ENCODE peak calls at places on chromosomes 2 and 18, in five cellular contexts. R, Q, A, S and X are unnamed samples.
A peak's percentile ranks its signal among the peaks of the same experiment; 100 is the strongest.

GRCh38 chr2:16058256-16058655 is 117.9 kb downstream of the MYCN start:
- DNase-seq in A (no peak), Q (no peak), R (no peak), S (no peak), X (no peak)

GRCh38 chr2:192195548-192196418 is 1.1 kb upstream of the TMEFF2 start:
- DNase-seq in R (peak; percentile 16), A (no peak), S (peak; percentile 15), Q (peak; percentile 13), X (no peak)

GRCh38 chr2:108878276-108878675 is 91.7 kb downstream of the CCDC138 start:
- DNase-seq in S (no peak), A (no peak), R (no peak), Q (no peak), X (no peak)

GRCh38 chr2:8576525-8577157 is 105.2 kb upstream of the ID2 start:
- DNase-seq in R (no peak), Q (no peak), S (no peak), A (no peak), X (no peak)

GRCh38 chr2:68115965-68116364 is 41.7 kb upstream of the PNO1 start:
- DNase-seq in Q (no peak), A (no peak), S (no peak), R (no peak), X (no peak)

GRCh38 chr2:217858519-217859466 is 144.0 kb downstream of the TNS1 start:
- DNase-seq in S (peak; percentile 96), Q (no peak), R (peak; percentile 85), A (peak; percentile 65), X (peak; percentile 52)

GRCh38 chr2:234960091-234961088 is 8.6 kb downstream of the SH3BP4 start:
- DNase-seq in A (no peak), S (no peak), R (no peak), Q (no peak), X (no peak)

GRCh38 chr2:68193774-68194372 is 36.2 kb downstream of the PNO1 start:
- DNase-seq in R (no peak), Q (no peak), A (no peak), S (peak; percentile 77), X (no peak)

GRCh38 chr2:206084870-206085741 is 868 bp downstream of the INO80D start:
- DNase-seq in A (peak; percentile 36), R (peak; percentile 46), S (no peak), Q (peak; percentile 26), X (peak; percentile 83)

GRCh38 chr2:143514413-143514812 is 385.2 kb downstream of the ARHGAP15 start:
- DNase-seq in R (no peak), S (peak; percentile 3), A (no peak), Q (no peak), X (no peak)

GRCh38 chr18:53944721-53945120 is 279.7 kb downstream of the MBD2 start:
- DNase-seq in S (no peak), A (no peak), Q (no peak), R (no peak), X (peak; percentile 23)

GRCh38 chr2:85697716-85698115 is 3.6 kb downstream of the GNLY start:
- DNase-seq in S (no peak), R (no peak), A (no peak), Q (no peak), X (no peak)

GRCh38 chr2:121664713-121665112 is 15.5 kb upstream of the CLASP1 start:
- DNase-seq in S (no peak), A (no peak), Q (no peak), R (no peak), X (no peak)

GRCh38 chr2:63875143-63875542 is 33.4 kb downstream of the UGP2 start:
- DNase-seq in A (no peak), S (peak; percentile 13), R (no peak), Q (no peak), X (no peak)
- TF ChIP-seq POLR2A in A (no peak), S (no peak), R (no peak), Q (no peak), X (no peak)

GRCh38 chr2:199199797-199200196 is 257.9 kb downstream of the SATB2 start:
- DNase-seq in A (no peak), R (no peak), S (no peak), Q (no peak), X (no peak)
- TF ChIP-seq POLR2A in A (no peak), R (no peak), S (no peak), Q (no peak), X (no peak)

GRCh38 chr2:170928036-170928823 is 823 bp upstream of the GORASP2 start:
- DNase-seq in R (peak; percentile 32), Q (no peak), A (peak; percentile 21), S (peak; percentile 31), X (peak; percentile 42)
- TF ChIP-seq POLR2A in R (no peak), Q (no peak), A (no peak), S (no peak), X (no peak)

GRCh38 chr18:12327510-12328178 is 19.6 kb downstream of the TUBB6 start:
- DNase-seq in R (peak; percentile 55), A (peak; percentile 54), S (peak; percentile 69), Q (peak; percentile 84), X (peak; percentile 92)
- TF ChIP-seq POLR2A in R (no peak), A (no peak), S (peak; percentile 61), Q (no peak), X (no peak)

GRCh38 chr18:50880108-50880465 is 1.2 kb downstream of the ME2 start:
- DNase-seq in Q (no peak), A (no peak), S (no peak), R (no peak), X (no peak)

GRCh38 chr18:50878345-50879301 is at the start of gene ME2:
- DNase-seq in Q (peak; percentile 66), R (peak; percentile 95), S (peak; percentile 86), A (peak; percentile 90), X (peak; percentile 95)

GRCh38 chr18:50877545-50878265 is 1.2 kb upstream of the ME2 start:
- DNase-seq in A (no peak), Q (no peak), S (no peak), R (no peak), X (peak; percentile 46)

GRCh38 chr18:50875966-50876536 is 2.9 kb upstream of the ME2 start:
- DNase-seq in S (no peak), Q (no peak), R (no peak), A (no peak), X (no peak)

GRCh38 chr18:50879302-50880107 is 587 bp downstream of the ME2 start:
- DNase-seq in S (peak; percentile 38), R (no peak), Q (no peak), A (peak; percentile 25), X (peak; percentile 80)
- TF ChIP-seq POLR2A in S (no peak), R (no peak), Q (no peak), A (no peak), X (no peak)

DNA sequence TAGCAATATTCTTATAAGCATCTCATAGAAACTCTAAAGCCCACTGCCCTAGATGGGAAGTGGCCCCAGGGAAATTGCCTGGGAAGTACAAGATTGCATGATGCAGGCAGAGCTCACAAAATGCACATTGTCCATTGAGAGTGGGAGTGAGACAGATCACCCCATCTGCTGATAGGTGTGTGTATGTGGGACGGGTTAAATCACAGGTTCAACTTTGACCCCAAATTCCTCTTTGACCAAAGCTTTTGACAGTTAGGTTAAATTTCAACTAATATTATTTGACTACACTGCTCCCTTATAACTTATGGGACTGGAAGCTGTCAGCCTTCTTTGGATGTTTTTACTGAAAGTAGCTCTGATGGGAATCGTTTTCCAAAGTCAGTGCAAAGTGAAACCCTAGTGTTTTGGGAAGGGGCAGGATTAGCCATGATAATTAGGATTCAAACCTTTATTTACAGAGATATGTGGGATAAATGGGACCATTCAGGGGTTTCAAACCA is 11.4 kb upstream of the FABP1 start:
- DNase-seq in R (no peak), S (no peak), A (no peak), Q (no peak), X (no peak)
- TF ChIP-seq POLR2A in R (no peak), S (no peak), A (no peak), Q (no peak), X (no peak)

DNA sequence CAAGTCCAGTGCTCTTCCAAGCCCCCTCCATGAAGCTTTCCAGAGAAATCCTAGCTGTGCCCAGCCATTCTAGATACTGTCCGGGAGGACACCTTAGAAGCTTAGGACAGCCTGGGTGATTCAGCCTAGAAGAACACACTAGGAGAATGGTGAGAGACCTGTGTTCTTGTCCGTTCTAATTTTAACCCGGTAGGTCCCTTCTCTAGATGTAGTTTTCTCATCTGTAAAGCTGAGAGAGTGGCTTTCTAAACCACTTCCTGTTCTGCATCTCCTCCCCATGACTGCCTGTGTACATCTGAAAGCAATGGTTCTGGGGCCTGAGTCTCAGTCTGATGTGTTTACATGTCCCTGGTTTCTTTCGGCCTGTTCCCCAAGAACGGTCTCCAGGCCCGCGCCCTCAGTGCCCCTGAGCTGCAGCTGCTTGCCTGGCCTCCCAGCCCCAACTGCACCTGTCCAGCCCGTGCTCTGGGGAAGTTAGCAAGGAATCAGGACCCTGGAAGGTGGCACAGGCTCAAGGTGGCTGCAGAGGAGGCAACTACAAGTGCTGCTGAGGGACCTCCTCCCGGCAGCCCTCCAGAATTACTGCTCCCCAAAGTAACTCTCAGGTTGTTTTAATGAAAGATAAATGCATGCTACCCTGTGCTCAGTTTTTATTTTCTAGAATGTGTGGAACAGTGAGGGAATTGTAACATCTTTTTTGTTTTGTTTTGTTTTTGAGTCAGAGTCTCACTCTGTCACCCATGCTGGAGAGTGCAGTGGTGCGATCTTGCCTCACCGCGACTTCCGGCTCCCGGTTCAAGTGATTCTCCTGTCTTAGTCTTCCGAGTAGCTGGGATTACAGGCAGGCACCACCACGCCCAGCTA is 105.9 kb downstream of the LBH start:
- DNase-seq in Q (no peak), R (no peak), A (no peak), S (peak; percentile 36), X (no peak)
- TF ChIP-seq POLR2A in Q (no peak), R (no peak), A (no peak), S (no peak), X (no peak)

GRCh38 chr18:5197032-5197434 is at the start of gene AKAIN1:
- DNase-seq in Q (no peak), R (peak; percentile 60), S (peak; percentile 18), A (no peak), X (peak; percentile 50)
- TF ChIP-seq POLR2A in Q (no peak), R (no peak), S (no peak), A (no peak), X (no peak)

DNA sequence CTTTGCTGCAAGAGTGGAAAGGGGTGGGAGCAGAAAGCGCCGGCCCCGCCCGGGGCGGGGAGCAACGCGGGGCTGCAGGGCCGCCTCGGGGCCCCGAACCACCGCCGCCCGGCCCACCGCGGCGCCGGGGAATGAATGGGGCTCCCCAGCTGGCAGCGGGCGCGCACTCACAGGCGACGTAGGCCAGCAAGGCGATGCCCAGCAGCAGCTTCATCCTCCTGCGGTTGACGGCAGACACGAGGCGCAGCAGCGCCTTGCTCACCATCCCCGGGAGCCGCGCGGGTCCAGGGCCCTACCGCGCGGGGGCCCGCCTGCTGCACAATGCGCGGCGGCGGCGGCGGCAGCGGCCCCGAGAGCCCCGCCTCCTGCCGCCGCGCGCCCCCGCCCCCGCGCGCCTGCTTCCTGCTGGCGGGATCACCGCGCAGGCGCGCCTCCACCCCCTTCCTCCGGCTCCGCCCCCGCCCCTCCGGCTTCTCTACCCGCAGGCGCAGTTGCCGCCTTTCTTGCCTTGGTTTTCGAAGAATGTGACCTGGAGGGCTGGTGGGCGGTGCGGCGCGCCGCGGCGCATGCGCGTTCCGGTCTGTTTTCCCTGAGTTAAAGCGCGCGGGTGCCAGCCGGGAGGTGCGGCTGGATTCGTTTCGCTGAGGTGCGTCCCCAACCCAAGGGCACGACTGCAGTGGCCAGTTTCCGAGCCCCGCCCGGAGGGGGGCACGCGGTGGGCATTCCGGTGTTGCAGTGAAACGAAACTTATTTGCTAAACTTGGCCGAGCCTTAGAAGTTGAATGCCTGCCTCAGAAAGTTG is at the start of gene UXS1:
- DNase-seq in Q (peak; percentile 93), R (peak; percentile 99), A (peak; percentile 96), S (peak; percentile 96), X (peak; percentile 97)
- TF ChIP-seq POLR2A in Q (peak; percentile 83), R (peak; percentile 86), A (no peak), S (peak; percentile 55), X (peak; percentile 62)